ENCODE peak calls at places on chromosomes 4 and X, in nine cellular contexts. A, L, T, K, V, F, J, N and Y are unnamed samples.

GRCh38 chrX:15564981-15565579 is 35.7 kb downstream of the ACE2 start:
- DNase-seq in A (no peak), L (peak; percentile 50), T (peak; percentile 2), K (peak; percentile 29), V (peak; percentile 49), F (peak; percentile 48), J (peak; percentile 9), N (peak; percentile 53), Y (peak; percentile 15)

GRCh38 chr4:144583658-144584057 is 62.3 kb upstream of the HHIP start:
- DNase-seq in A (no peak), L (no peak), T (no peak), K (no peak), V (peak; percentile 52), F (peak; percentile 58), J (no peak), N (no peak), Y (peak; percentile 69)

GRCh38 chr4:38868055-38868965 is 704 bp downstream of the FAM114A1 start:
- DNase-seq in A (no peak), L (peak; percentile 47), T (no peak), K (peak; percentile 80), V (peak; percentile 43), F (no peak), J (no peak), N (no peak), Y (no peak)

GRCh38 chr4:174152717-174153466 is 130.6 kb downstream of the FBXO8 start:
- DNase-seq in A (no peak), L (no peak), T (no peak), K (no peak), V (no peak), F (no peak), J (no peak), N (no peak), Y (no peak)

GRCh38 chr4:175562111-175562510 is 250.0 kb downstream of the GPM6A start:
- DNase-seq in A (no peak), L (no peak), T (no peak), K (no peak), V (no peak), F (no peak), J (no peak), N (no peak), Y (no peak)

GRCh38 chr4:2745981-2746806 is 9.9 kb downstream of the TNIP2 start:
- DNase-seq in A (peak; percentile 89), L (peak; percentile 67), T (peak; percentile 39), K (peak; percentile 86), V (peak; percentile 65), F (peak; percentile 70), J (peak; percentile 98), N (no peak), Y (no peak)

GRCh38 chr4:70571772-70572171 is 20.3 kb upstream of the AMBN start:
- DNase-seq in A (no peak), L (no peak), T (no peak), K (no peak), V (no peak), F (no peak), J (no peak), N (no peak), Y (no peak)

GRCh38 chr4:153257966-153258365 is 53.7 kb downstream of the TRIM2 start:
- DNase-seq in A (no peak), L (no peak), T (no peak), K (no peak), V (no peak), F (no peak), J (no peak), N (no peak), Y (no peak)

GRCh38 chr4:172344266-172344772 is 531.1 kb downstream of the GALNTL6 start:
- DNase-seq in A (no peak), L (no peak), T (no peak), K (no peak), V (no peak), F (no peak), J (no peak), N (no peak), Y (no peak)

GRCh38 chr4:146648384-146648783 is 9.7 kb downstream of the POU4F2 start:
- DNase-seq in A (no peak), L (no peak), T (no peak), K (no peak), V (no peak), F (no peak), J (no peak), N (no peak), Y (no peak)
- H3K4me3 ChIP-seq in A (no peak overlapping the region), L (no peak overlapping the region), T (no peak overlapping the region), K (no peak overlapping the region), V (no peak overlapping the region), F (no peak overlapping the region), J (no peak overlapping the region), N (no peak overlapping the region), Y (no peak overlapping the region)

DNA sequence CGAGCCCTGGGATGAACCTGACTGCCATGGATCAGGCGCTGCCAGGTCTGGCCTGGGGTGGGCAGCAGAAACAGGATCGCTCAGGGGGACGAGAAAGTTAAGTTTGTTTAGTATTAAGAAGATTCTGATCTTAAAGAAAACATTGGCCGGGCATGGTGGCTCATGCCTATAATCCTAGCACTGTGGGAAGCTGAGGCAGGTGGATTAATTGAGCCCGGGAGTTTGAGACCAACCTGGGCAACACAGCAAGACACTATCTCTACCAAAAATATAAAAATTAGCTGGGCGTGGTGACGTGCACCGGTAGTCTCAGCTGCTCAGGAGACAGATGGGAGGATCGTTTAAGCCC is 696 bp upstream of the FLNA start:
- DNase-seq in A (no peak), L (no peak), T (no peak), K (no peak), V (no peak), F (no peak), J (no peak), N (no peak), Y (no peak)
- H3K4me3 ChIP-seq in A (no peak overlapping the region), L (peak overlapping the region; percentile 62), T (peak overlapping the region; percentile 39), K (no peak overlapping the region), V (peak overlapping the region; percentile 48), F (no peak overlapping the region), J (no peak overlapping the region), N (peak overlapping the region; percentile 45), Y (peak overlapping the region; percentile 25)

GRCh38 chrX:153925387-153925738 is 701 bp downstream of the ARHGAP4 start:
- DNase-seq in A (no peak), L (no peak), T (no peak), K (no peak), V (no peak), F (no peak), J (peak; percentile 51), N (no peak), Y (no peak)

GRCh38 chrX:153927686-153927935 is 1.5 kb upstream of the ARHGAP4 start:
- DNase-seq in A (no peak), L (no peak), T (no peak), K (no peak), V (no peak), F (no peak), J (no peak), N (no peak), Y (no peak)

GRCh38 chrX:153926863-153927685 is 1.0 kb upstream of the ARHGAP4 start:
- DNase-seq in A (peak; percentile 87), L (peak; percentile 51), T (no peak), K (peak; percentile 86), V (peak; percentile 30), F (no peak), J (peak; percentile 55), N (no peak), Y (no peak)

GRCh38 chrX:153925739-153926593 is at the start of gene ARHGAP4:
- DNase-seq in A (peak; percentile 46), L (no peak), T (no peak), K (peak; percentile 86), V (no peak), F (no peak), J (no peak), N (peak; percentile 37), Y (no peak)

DNA sequence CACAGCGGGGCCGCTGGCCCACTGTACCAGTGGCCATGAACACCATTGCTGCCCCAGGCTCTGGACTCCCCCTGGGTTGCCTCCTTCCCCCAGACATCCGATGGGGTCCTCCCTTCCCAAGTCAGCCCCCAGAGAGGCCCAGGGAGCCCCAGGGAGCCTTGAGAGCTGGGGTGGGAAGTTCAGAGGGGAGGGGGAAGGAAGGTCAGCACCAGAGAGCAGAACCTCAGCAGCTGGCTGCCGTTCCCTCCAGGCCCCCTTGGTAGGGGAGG is 464 bp upstream of the ARHGAP4 start:
- DNase-seq in A (no peak), L (no peak), T (no peak), K (no peak), V (no peak), F (no peak), J (no peak), N (no peak), Y (no peak)
- H3K4me3 ChIP-seq in A (peak overlapping the region; percentile 87), L (peak overlapping the region; percentile 86), T (no peak overlapping the region), K (no peak overlapping the region), V (no peak overlapping the region), F (no peak overlapping the region), J (peak overlapping the region; percentile 74), N (peak overlapping the region; percentile 71), Y (peak overlapping the region; percentile 11)

GRCh38 chr4:138097912-138098600 is 144.1 kb downstream of the SLC7A11 start:
- DNase-seq in A (no peak), L (no peak), T (no peak), K (no peak), V (peak; percentile 33), F (no peak), J (no peak), N (no peak), Y (no peak)

GRCh38 chr4:138099385-138099784 is 142.8 kb downstream of the SLC7A11 start:
- DNase-seq in A (no peak), L (no peak), T (no peak), K (no peak), V (no peak), F (no peak), J (no peak), N (no peak), Y (no peak)

GRCh38 chr4:138092060-138092459 is 150.1 kb downstream of the SLC7A11 start:
- DNase-seq in A (no peak), L (no peak), T (no peak), K (no peak), V (no peak), F (no peak), J (no peak), N (no peak), Y (no peak)

GRCh38 chr4:138096384-138097062 is 145.6 kb downstream of the SLC7A11 start:
- DNase-seq in A (no peak), L (no peak), T (no peak), K (no peak), V (no peak), F (no peak), J (no peak), N (no peak), Y (no peak)

GRCh38 chr4:138095378-138095777 is 146.8 kb downstream of the SLC7A11 start:
- DNase-seq in A (no peak), L (no peak), T (no peak), K (no peak), V (no peak), F (no peak), J (no peak), N (no peak), Y (no peak)
- H3K4me3 ChIP-seq in A (no peak overlapping the region), L (no peak overlapping the region), T (no peak overlapping the region), K (no peak overlapping the region), V (no peak overlapping the region), F (no peak overlapping the region), J (no peak overlapping the region), N (no peak overlapping the region), Y (no peak overlapping the region)

DNA sequence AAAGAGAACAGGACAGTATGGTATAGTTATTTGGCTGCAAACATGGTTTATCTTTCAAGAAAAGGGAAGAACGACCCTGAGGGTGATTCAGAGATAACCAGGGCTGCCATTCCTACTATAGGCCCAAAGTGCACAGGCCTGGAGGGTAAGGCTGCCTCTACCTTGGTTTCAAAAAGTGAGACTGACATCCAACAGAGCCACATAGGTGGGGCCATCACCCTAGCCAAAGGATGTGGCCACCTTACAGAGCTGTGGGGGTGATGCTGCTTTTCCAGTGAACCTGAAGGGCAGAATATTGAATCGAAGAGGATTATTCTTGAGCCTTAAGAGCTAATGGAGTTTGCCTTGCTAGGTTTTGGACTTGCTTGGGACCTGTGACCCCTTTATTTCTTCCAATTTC is 15.7 kb downstream of the SH2D1A start:
- DNase-seq in A (no peak), L (no peak), T (no peak), K (no peak), V (no peak), F (no peak), J (no peak), N (no peak), Y (no peak)
- H3K4me3 ChIP-seq in A (no peak overlapping the region), L (no peak overlapping the region), T (no peak overlapping the region), K (no peak overlapping the region), V (no peak overlapping the region), F (no peak overlapping the region), J (no peak overlapping the region), N (no peak overlapping the region), Y (no peak overlapping the region)